ENCODE peak calls at places on chromosomes 11 and 22, in four cellular contexts. E is NCI-H345, K is iris pigment epithelial cell, D is NCI-H460. H is an unnamed sample.

GRCh38 chr11:110082899-110083298 is 10.3 kb upstream of the ZC3H12C start:
- DNase-seq in E (no peak), D (no peak), K (no peak), H (no peak)

GRCh38 chr11:81548123-81548522 is 1185.5 kb downstream of the FAM181B start:
- DNase-seq in E (no peak), D (no peak), K (no peak), H (no peak)

GRCh38 chr11:28144808-28145207 is 36.6 kb downstream of the METTL15 start:
- DNase-seq in E (no peak), D (no peak), K (peak; percentile 61), H (no peak)

GRCh38 chr11:17734986-17735822 is 623 bp downstream of the KCNC1 start:
- DNase-seq in K (peak; percentile 77), E (peak; percentile 42), D (peak; percentile 30), H (no peak)

GRCh38 chr22:47598864-47599263 is 836.4 kb downstream of the TBC1D22A start:
- DNase-seq in K (no peak), E (no peak), D (no peak), H (no peak)

GRCh38 chr11:102312656-102313055 is 4.6 kb upstream of the BIRC3 start:
- DNase-seq in D (no peak), K (peak; percentile 60), E (no peak), H (no peak)

GRCh38 chr11:118930152-118930712 is 4.5 kb upstream of the BCL9L start:
- DNase-seq in K (peak; percentile 62), D (peak; percentile 64), E (peak; percentile 97), H (no peak)

GRCh38 chr11:133840479-133840941 is 4.8 kb downstream of the SPATA19 start:
- DNase-seq in E (no peak), K (no peak), D (no peak), H (no peak)

GRCh38 chr11:127875076-127875475 is 712.3 kb downstream of the ETS1 start:
- DNase-seq in D (no peak), E (no peak), K (no peak), H (no peak)

H was measured in GM04503.